ENCODE peak calls at places on chromosomes 4 and X, in six cellular contexts. M is naive B cell; H is MM.1S; P is stimulated activated CD4-positive, alpha-beta T cell treated with anti-CD3 and anti-CD28 coated beads, Interleukin-15, amount 100 ng/mL, for 1 hour; X is memory B cell; Y is A549. U is an unnamed sample.

GRCh38 chrX:120768681-120769080 is 107.0 kb downstream of the CT47B1 start:
- DNase-seq in Y (no peak), H (no peak), M (no peak), P (no peak), X (no peak), U (no peak)

GRCh38 chr4:156751486-156751885 is 220.1 kb downstream of the PDGFC start:
- DNase-seq in P (no peak), X (no peak), M (no peak), Y (no peak), H (peak; percentile 27), U (no peak)

GRCh38 chrX:110944323-110944761 is 148.7 kb upstream of the CHRDL1 start:
- DNase-seq in Y (no peak), P (no peak), H (no peak), X (no peak), M (no peak), U (no peak)

GRCh38 chr4:5079581-5079980 is 28.3 kb downstream of the STK32B start:
- DNase-seq in X (no peak), M (no peak), P (no peak), Y (no peak), H (no peak), U (no peak)

GRCh38 chr4:67871867-67872266 is 11.9 kb downstream of the TMPRSS11D start:
- DNase-seq in Y (peak; percentile 25), X (no peak), H (peak; percentile 49), M (no peak), P (no peak), U (no peak)

GRCh38 chr4:28845158-28845557 is 1875.0 kb upstream of the PCDH7 start:
- DNase-seq in M (no peak), H (no peak), X (no peak), P (no peak), Y (no peak), U (no peak)

GRCh38 chrX:21798677-21799219 is 40.7 kb upstream of the MBTPS2 start:
- DNase-seq in X (no peak), Y (peak; percentile 20), H (no peak), P (no peak), M (no peak), U (no peak)

GRCh38 chr4:118842055-118842454 is 6.1 kb upstream of the SEC24D start:
- DNase-seq in Y (no peak), H (no peak), M (no peak), P (no peak), X (no peak), U (no peak)

GRCh38 chr4:115671581-115671980 is 558.2 kb upstream of the NDST4 start:
- DNase-seq in Y (peak; percentile 66), X (no peak), P (no peak), H (no peak), M (no peak), U (no peak)

GRCh38 chr4:3124070-3124767 is 49.7 kb downstream of the HTT start:
- DNase-seq in X (no peak), M (no peak), Y (no peak), P (no peak), H (no peak), U (no peak)

GRCh38 chr4:879730-880079 is 52.4 kb downstream of the GAK start:
- DNase-seq in M (no peak), H (no peak), P (no peak), Y (no peak), X (no peak), U (no peak)

GRCh38 chrX:149161438-149162088 is 343.5 kb downstream of the IDS start:
- DNase-seq in H (no peak), X (no peak), P (no peak), Y (no peak), M (no peak), U (no peak)

GRCh38 chr4:183329954-183330742 is 7.9 kb upstream of the CLDN24 start:
- DNase-seq in P (no peak), H (no peak), M (no peak), Y (no peak), X (no peak), U (no peak)

GRCh38 chr4:100306018-100306417 is 115.8 kb upstream of the DDIT4L start:
- DNase-seq in H (no peak), X (no peak), M (no peak), P (no peak), Y (no peak), U (no peak)

GRCh38 chr4:46994007-46994405 is 625 bp upstream of the GABRA4 start:
- DNase-seq in X (no peak), M (no peak), Y (no peak), P (no peak), H (no peak), U (no peak)

GRCh38 chrX:136870064-136870463 is 10.5 kb downstream of the RBMX start:
- DNase-seq in Y (no peak), H (no peak), P (no peak), M (no peak), X (no peak), U (no peak)

GRCh38 chrX:9942086-9942485 is 25.1 kb upstream of the CLDN34 start:
- DNase-seq in Y (no peak), M (peak; percentile 44), X (peak; percentile 2), H (peak; percentile 67), P (peak; percentile 1), U (peak; percentile 80)

GRCh38 chr4:82577451-82577850 is 15.7 kb upstream of the TMEM150C start:
- DNase-seq in P (no peak), H (no peak), X (no peak), Y (no peak), M (no peak), U (no peak)

GRCh38 chr4:165355900-165356300 is 22.9 kb upstream of the CPE start:
- DNase-seq in M (no peak), P (no peak), X (no peak), Y (peak; percentile 29), H (peak; percentile 43), U (no peak)

GRCh38 chrX:123745511-123745910 is 12.7 kb upstream of the THOC2 start:
- DNase-seq in X (no peak), P (no peak), Y (no peak), M (no peak), H (no peak), U (no peak)

GRCh38 chr4:106266201-106266600 is 49.8 kb downstream of the TBCK start:
- DNase-seq in Y (peak; percentile 63), H (peak; percentile 52), P (no peak), M (no peak), X (no peak), U (no peak)

GRCh38 chr4:152920768-152921167 is 15.4 kb upstream of the FHDC1 start:
- DNase-seq in Y (peak; percentile 60), X (no peak), P (no peak), H (no peak), M (no peak), U (no peak)

GRCh38 chrX:107619836-107620235 is 8.5 kb upstream of the PRPS1 start:
- DNase-seq in M (no peak), P (no peak), Y (no peak), H (no peak), X (no peak), U (no peak)

GRCh38 chr4:138092060-138092459 is 150.1 kb downstream of the SLC7A11 start:
- DNase-seq in M (no peak), X (no peak), H (no peak), Y (no peak), P (no peak), U (no peak)

GRCh38 chr4:5609265-5610007 is 98.9 kb downstream of the EVC2 start:
- DNase-seq in X (no peak), M (no peak), P (no peak), Y (no peak), H (no peak), U (no peak)

GRCh38 chrX:110212299-110212698 is 105.6 kb downstream of the AMMECR1 start:
- DNase-seq in X (no peak), H (no peak), P (no peak), Y (peak; percentile 15), M (no peak), U (no peak)

GRCh38 chrX:134137353-134137752 is 99.6 kb upstream of the CCDC160 start:
- DNase-seq in Y (no peak), P (no peak), X (no peak), H (no peak), M (no peak), U (no peak)

GRCh38 chr4:27218013-27218412 is 357.4 kb downstream of the STIM2 start:
- DNase-seq in X (no peak), H (no peak), P (no peak), M (no peak), Y (no peak), U (no peak)

GRCh38 chr4:94588900-94589693 is 137.4 kb downstream of the PDLIM5 start:
- DNase-seq in P (no peak), H (no peak), M (no peak), Y (no peak), X (no peak), U (no peak)

GRCh38 chrX:21907250-21907649 is 33.3 kb upstream of the SMS start:
- DNase-seq in P (no peak), M (no peak), H (no peak), X (no peak), Y (no peak), U (no peak)

GRCh38 chr4:8940792-8941491 is 69.3 kb upstream of the HMX1 start:
- DNase-seq in P (no peak), Y (peak; percentile 17), M (no peak), X (no peak), H (peak; percentile 55), U (no peak)

GRCh38 chrX:20361081-20361889 is 94.6 kb upstream of the RPS6KA3 start:
- DNase-seq in P (no peak), Y (peak; percentile 53), X (no peak), M (no peak), H (no peak), U (no peak)

GRCh38 chr4:972651-973424 is 531 bp downstream of the DGKQ start:
- DNase-seq in Y (no peak), M (peak; percentile 56), H (no peak), X (peak; percentile 43), P (peak; percentile 35), U (peak; percentile 49)